ENCODE peak calls at places on chromosomes 5 and 9, in ten cellular contexts. One of them, this sample, is unnamed.

GRCh38 chr5:107388111-107388861 is 282.5 kb downstream of the EFNA5 start:
- DNase-seq in endothelial cell: no peak
- DNase-seq in nephron progenitor cell: no peak
- DNase-seq in retinal pigment epithelial cell: peak; percentile 90
- DNase-seq in astrocyte of the spinal cord: peak; percentile 80
- DNase-seq in GM12865: peak; percentile 78
- DNase-seq in fibroblast of mammary gland: peak; percentile 96
- DNase-seq in bronchial epithelial cell: peak; percentile 93
- DNase-seq in HFFc6: peak; percentile 60
- DNase-seq in adrenal gland: no peak
- DNase-seq in this sample: no peak

GRCh38 chr9:13967011-13967410 is 346.9 kb downstream of the NFIB start:
- DNase-seq in endothelial cell: no peak
- DNase-seq in nephron progenitor cell: no peak
- DNase-seq in retinal pigment epithelial cell: no peak
- DNase-seq in astrocyte of the spinal cord: peak; percentile 56
- DNase-seq in GM12865: no peak
- DNase-seq in fibroblast of mammary gland: no peak
- DNase-seq in bronchial epithelial cell: no peak
- DNase-seq in HFFc6: no peak
- DNase-seq in adrenal gland: no peak
- DNase-seq in this sample: no peak

GRCh38 chr5:74864823-74865222 is 1.4 kb downstream of the FAM169A start:
- DNase-seq in endothelial cell: no peak
- DNase-seq in nephron progenitor cell: no peak
- DNase-seq in retinal pigment epithelial cell: no peak
- DNase-seq in astrocyte of the spinal cord: no peak
- DNase-seq in GM12865: no peak
- DNase-seq in fibroblast of mammary gland: no peak
- DNase-seq in bronchial epithelial cell: peak; percentile 48
- DNase-seq in HFFc6: no peak
- DNase-seq in adrenal gland: no peak
- DNase-seq in this sample: no peak

GRCh38 chr5:64160196-64160595 is 5.4 kb upstream of the RNF180 start:
- DNase-seq in endothelial cell: no peak
- DNase-seq in nephron progenitor cell: no peak
- DNase-seq in retinal pigment epithelial cell: no peak
- DNase-seq in astrocyte of the spinal cord: no peak
- DNase-seq in GM12865: no peak
- DNase-seq in fibroblast of mammary gland: no peak
- DNase-seq in bronchial epithelial cell: no peak
- DNase-seq in HFFc6: no peak
- DNase-seq in adrenal gland: no peak
- DNase-seq in this sample: no peak

GRCh38 chr5:113340537-113340936 is 94.3 kb downstream of the TSSK1B start:
- DNase-seq in endothelial cell: no peak
- DNase-seq in nephron progenitor cell: no peak
- DNase-seq in retinal pigment epithelial cell: no peak
- DNase-seq in astrocyte of the spinal cord: no peak
- DNase-seq in GM12865: no peak
- DNase-seq in fibroblast of mammary gland: no peak
- DNase-seq in bronchial epithelial cell: no peak
- DNase-seq in HFFc6: no peak
- DNase-seq in adrenal gland: no peak
- DNase-seq in this sample: no peak

GRCh38 chr9:112753725-112754124 is 3.2 kb downstream of the SNX30 start:
- DNase-seq in endothelial cell: no peak
- DNase-seq in nephron progenitor cell: no peak
- DNase-seq in retinal pigment epithelial cell: peak; percentile 55
- DNase-seq in astrocyte of the spinal cord: peak; percentile 85
- DNase-seq in GM12865: no peak
- DNase-seq in fibroblast of mammary gland: peak; percentile 87
- DNase-seq in bronchial epithelial cell: peak; percentile 77
- DNase-seq in HFFc6: peak; percentile 91
- DNase-seq in adrenal gland: no peak
- DNase-seq in this sample: no peak

GRCh38 chr9:110334871-110335270 is 2.8 kb downstream of the TXNDC8 start:
- DNase-seq in endothelial cell: no peak
- DNase-seq in nephron progenitor cell: no peak
- DNase-seq in retinal pigment epithelial cell: no peak
- DNase-seq in astrocyte of the spinal cord: no peak
- DNase-seq in GM12865: peak; percentile 4
- DNase-seq in fibroblast of mammary gland: no peak
- DNase-seq in bronchial epithelial cell: no peak
- DNase-seq in HFFc6: no peak
- DNase-seq in adrenal gland: no peak
- DNase-seq in this sample: no peak

GRCh38 chr5:136021016-136021405 is 7.8 kb upstream of the TGFBI start:
- DNase-seq in endothelial cell: no peak
- DNase-seq in nephron progenitor cell: no peak
- DNase-seq in retinal pigment epithelial cell: peak; percentile 48
- DNase-seq in astrocyte of the spinal cord: no peak
- DNase-seq in GM12865: no peak
- DNase-seq in fibroblast of mammary gland: peak; percentile 80
- DNase-seq in bronchial epithelial cell: peak; percentile 78
- DNase-seq in HFFc6: peak; percentile 50
- DNase-seq in adrenal gland: no peak
- DNase-seq in this sample: no peak

GRCh38 chr9:135898634-135899407 is 8.5 kb downstream of the CAMSAP1 start:
- DNase-seq in endothelial cell: no peak
- DNase-seq in nephron progenitor cell: no peak
- DNase-seq in retinal pigment epithelial cell: no peak
- DNase-seq in astrocyte of the spinal cord: peak; percentile 56
- DNase-seq in GM12865: no peak
- DNase-seq in fibroblast of mammary gland: peak; percentile 96
- DNase-seq in bronchial epithelial cell: no peak
- DNase-seq in HFFc6: peak; percentile 7
- DNase-seq in adrenal gland: no peak
- DNase-seq in this sample: no peak

GRCh38 chr9:117546894-117547293 is 132.0 kb upstream of the ASTN2 start:
- DNase-seq in endothelial cell: peak; percentile 38
- DNase-seq in nephron progenitor cell: no peak
- DNase-seq in retinal pigment epithelial cell: no peak
- DNase-seq in astrocyte of the spinal cord: no peak
- DNase-seq in GM12865: peak; percentile 3
- DNase-seq in fibroblast of mammary gland: no peak
- DNase-seq in bronchial epithelial cell: peak; percentile 12
- DNase-seq in HFFc6: no peak
- DNase-seq in adrenal gland: peak; percentile 14
- DNase-seq in this sample: peak; percentile 64

GRCh38 chr5:127723571-127723970 is 20.4 kb downstream of the CCDC192 start:
- DNase-seq in endothelial cell: no peak
- DNase-seq in nephron progenitor cell: no peak
- DNase-seq in retinal pigment epithelial cell: peak; percentile 49
- DNase-seq in astrocyte of the spinal cord: no peak
- DNase-seq in GM12865: no peak
- DNase-seq in fibroblast of mammary gland: peak; percentile 45
- DNase-seq in bronchial epithelial cell: peak; percentile 40
- DNase-seq in HFFc6: no peak
- DNase-seq in adrenal gland: peak; percentile 63
- DNase-seq in this sample: no peak

GRCh38 chr9:124764774-124765438 is 6.2 kb downstream of the NR6A1 start:
- DNase-seq in endothelial cell: no peak
- DNase-seq in nephron progenitor cell: no peak
- DNase-seq in retinal pigment epithelial cell: no peak
- DNase-seq in astrocyte of the spinal cord: no peak
- DNase-seq in GM12865: peak; percentile 73
- DNase-seq in fibroblast of mammary gland: no peak
- DNase-seq in bronchial epithelial cell: peak; percentile 47
- DNase-seq in HFFc6: no peak
- DNase-seq in adrenal gland: no peak
- DNase-seq in this sample: no peak

GRCh38 chr5:171521219-171521633 is 101.8 kb downstream of the FGF18 start:
- DNase-seq in endothelial cell: no peak
- DNase-seq in nephron progenitor cell: no peak
- DNase-seq in retinal pigment epithelial cell: peak; percentile 76
- DNase-seq in astrocyte of the spinal cord: peak; percentile 91
- DNase-seq in GM12865: no peak
- DNase-seq in fibroblast of mammary gland: peak; percentile 94
- DNase-seq in bronchial epithelial cell: peak; percentile 88
- DNase-seq in HFFc6: peak; percentile 94
- DNase-seq in adrenal gland: peak; percentile 57
- DNase-seq in this sample: no peak
- TF ChIP-seq CTCF in endothelial cell: no peak
- TF ChIP-seq CTCF in nephron progenitor cell: no peak
- TF ChIP-seq CTCF in retinal pigment epithelial cell: peak; percentile 17
- TF ChIP-seq CTCF in astrocyte of the spinal cord: no peak
- TF ChIP-seq CTCF in GM12865: no peak
- TF ChIP-seq CTCF in fibroblast of mammary gland: peak; percentile 34
- TF ChIP-seq CTCF in bronchial epithelial cell: no peak
- TF ChIP-seq CTCF in HFFc6: peak; percentile 46
- TF ChIP-seq CTCF in adrenal gland: peak; percentile 26
- TF ChIP-seq CTCF in this sample: no peak

DNA sequence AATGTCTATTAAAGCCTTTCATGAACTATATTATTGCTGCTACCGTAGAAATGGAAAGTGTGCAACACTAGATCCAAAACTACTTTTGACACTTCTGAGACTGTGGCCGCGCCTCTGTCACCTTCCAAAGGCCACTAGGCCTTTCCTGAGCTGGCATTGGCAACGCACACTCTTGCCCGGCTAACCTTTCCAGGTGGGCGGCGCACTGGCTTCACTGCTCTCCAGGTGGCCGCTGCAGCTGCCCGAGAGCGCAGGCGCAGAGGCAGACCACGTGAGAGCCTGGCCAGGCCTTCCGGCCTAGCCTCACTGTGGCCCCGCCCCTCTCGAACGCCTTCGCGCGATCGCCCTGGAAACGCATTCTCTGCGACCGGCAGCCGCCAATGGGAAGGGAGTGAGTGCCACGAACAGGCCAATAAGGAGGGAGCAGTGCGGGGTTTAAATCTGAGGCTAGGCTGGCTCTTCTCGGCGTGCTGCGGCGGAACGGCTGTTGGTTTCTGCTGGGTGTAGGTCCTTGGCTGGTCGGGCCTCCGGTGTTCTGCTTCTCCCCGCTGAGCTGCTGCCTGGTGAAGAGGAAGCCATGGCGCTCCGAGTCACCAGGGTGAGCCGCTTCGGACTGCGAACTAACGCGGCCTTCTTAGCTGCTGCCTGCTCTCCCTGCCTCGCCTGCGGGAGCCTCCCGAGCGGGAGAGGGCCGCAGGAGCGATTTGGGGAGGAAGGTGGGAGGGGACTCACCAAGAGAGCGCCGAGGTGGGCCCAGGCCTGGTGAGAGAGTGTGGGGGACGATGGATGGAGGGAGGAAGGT is at the start of gene CCNB1:
- DNase-seq in endothelial cell: peak; percentile 98
- DNase-seq in nephron progenitor cell: peak; percentile 97
- DNase-seq in retinal pigment epithelial cell: peak; percentile 89
- DNase-seq in astrocyte of the spinal cord: peak; percentile 98
- DNase-seq in GM12865: peak; percentile 99
- DNase-seq in fibroblast of mammary gland: peak; percentile 93
- DNase-seq in bronchial epithelial cell: peak; percentile 95
- DNase-seq in HFFc6: peak; percentile 97
- DNase-seq in adrenal gland: peak; percentile 97
- DNase-seq in this sample: peak; percentile 98
- TF ChIP-seq CTCF in endothelial cell: no peak
- TF ChIP-seq CTCF in nephron progenitor cell: no peak
- TF ChIP-seq CTCF in retinal pigment epithelial cell: no peak
- TF ChIP-seq CTCF in astrocyte of the spinal cord: no peak
- TF ChIP-seq CTCF in GM12865: no peak
- TF ChIP-seq CTCF in fibroblast of mammary gland: no peak
- TF ChIP-seq CTCF in bronchial epithelial cell: no peak
- TF ChIP-seq CTCF in HFFc6: no peak
- TF ChIP-seq CTCF in adrenal gland: no peak
- TF ChIP-seq CTCF in this sample: no peak

GRCh38 chr5:63125862-63126261 is 547.2 kb downstream of the LRRC70 start:
- DNase-seq in endothelial cell: no peak
- DNase-seq in nephron progenitor cell: no peak
- DNase-seq in retinal pigment epithelial cell: no peak
- DNase-seq in astrocyte of the spinal cord: peak; percentile 62
- DNase-seq in GM12865: peak; percentile 22
- DNase-seq in fibroblast of mammary gland: peak; percentile 80
- DNase-seq in bronchial epithelial cell: peak; percentile 72
- DNase-seq in HFFc6: peak; percentile 0
- DNase-seq in adrenal gland: no peak
- DNase-seq in this sample: no peak
- TF ChIP-seq CTCF in endothelial cell: no peak
- TF ChIP-seq CTCF in nephron progenitor cell: peak; percentile 16
- TF ChIP-seq CTCF in retinal pigment epithelial cell: peak; percentile 70
- TF ChIP-seq CTCF in astrocyte of the spinal cord: peak; percentile 62
- TF ChIP-seq CTCF in GM12865: peak; percentile 33
- TF ChIP-seq CTCF in fibroblast of mammary gland: peak; percentile 77
- TF ChIP-seq CTCF in bronchial epithelial cell: peak; percentile 56
- TF ChIP-seq CTCF in HFFc6: peak; percentile 51
- TF ChIP-seq CTCF in adrenal gland: peak; percentile 45
- TF ChIP-seq CTCF in this sample: peak; percentile 49

GRCh38 chr5:66291771-66292170 is 147.7 kb downstream of the SREK1 start:
- DNase-seq in endothelial cell: no peak
- DNase-seq in nephron progenitor cell: no peak
- DNase-seq in retinal pigment epithelial cell: no peak
- DNase-seq in astrocyte of the spinal cord: no peak
- DNase-seq in GM12865: no peak
- DNase-seq in fibroblast of mammary gland: no peak
- DNase-seq in bronchial epithelial cell: no peak
- DNase-seq in HFFc6: no peak
- DNase-seq in adrenal gland: no peak
- DNase-seq in this sample: no peak
- TF ChIP-seq CTCF in endothelial cell: no peak
- TF ChIP-seq CTCF in nephron progenitor cell: no peak
- TF ChIP-seq CTCF in retinal pigment epithelial cell: no peak
- TF ChIP-seq CTCF in astrocyte of the spinal cord: no peak
- TF ChIP-seq CTCF in GM12865: no peak
- TF ChIP-seq CTCF in fibroblast of mammary gland: no peak
- TF ChIP-seq CTCF in bronchial epithelial cell: no peak
- TF ChIP-seq CTCF in HFFc6: no peak
- TF ChIP-seq CTCF in adrenal gland: no peak
- TF ChIP-seq CTCF in this sample: no peak

GRCh38 chr5:178839319-178839704 is 20.4 kb upstream of the ZNF354B start:
- DNase-seq in endothelial cell: peak; percentile 43
- DNase-seq in nephron progenitor cell: peak; percentile 70
- DNase-seq in retinal pigment epithelial cell: no peak
- DNase-seq in astrocyte of the spinal cord: no peak
- DNase-seq in GM12865: no peak
- DNase-seq in fibroblast of mammary gland: peak; percentile 32
- DNase-seq in bronchial epithelial cell: peak; percentile 38
- DNase-seq in HFFc6: peak; percentile 14
- DNase-seq in adrenal gland: peak; percentile 46
- DNase-seq in this sample: peak; percentile 88
- TF ChIP-seq CTCF in endothelial cell: peak; percentile 23
- TF ChIP-seq CTCF in nephron progenitor cell: peak; percentile 56
- TF ChIP-seq CTCF in retinal pigment epithelial cell: no peak
- TF ChIP-seq CTCF in astrocyte of the spinal cord: peak; percentile 20
- TF ChIP-seq CTCF in GM12865: no peak
- TF ChIP-seq CTCF in fibroblast of mammary gland: peak; percentile 52
- TF ChIP-seq CTCF in bronchial epithelial cell: peak; percentile 89
- TF ChIP-seq CTCF in HFFc6: peak; percentile 80
- TF ChIP-seq CTCF in adrenal gland: peak; percentile 56
- TF ChIP-seq CTCF in this sample: peak; percentile 72